ENCODE peak calls at places on chromosome 6, in ten cellular contexts. K, U, S, Z, J, E, V, B, A and C are unnamed samples.

GRCh38 chr6:49856282-49856681 is 10.1 kb downstream of the CRISP1 start:
- DNase-seq in A (no peak), S (no peak), Z (no peak), B (no peak), K (no peak), U (no peak), J (no peak), E (no peak), V (no peak), C (no peak)

GRCh38 chr6:154277578-154278128 is 79.0 kb downstream of the IPCEF1 start:
- DNase-seq in S (no peak), J (no peak), B (no peak), V (no peak), E (no peak), A (no peak), K (no peak), Z (no peak), U (no peak), C (no peak)

GRCh38 chr6:49151461-49151860 is 311.6 kb downstream of the MMUT start:
- DNase-seq in V (peak; percentile 3), A (no peak), K (no peak), S (no peak), B (peak; percentile 53), U (peak; percentile 31), E (no peak), J (no peak), Z (no peak), C (no peak)

GRCh38 chr6:134123666-134124208 is 71.3 kb upstream of the SLC2A12 start:
- DNase-seq in E (peak; percentile 72), J (no peak), S (peak; percentile 57), Z (peak; percentile 58), K (peak; percentile 92), A (no peak), V (peak; percentile 82), B (peak; percentile 96), U (peak; percentile 90), C (no peak)

GRCh38 chr6:3005874-3006273 is 6.2 kb downstream of the NQO2 start:
- DNase-seq in A (no peak), Z (no peak), B (no peak), U (no peak), V (no peak), K (no peak), E (no peak), J (no peak), S (no peak), C (no peak)

GRCh38 chr6:20236899-20237600 is 24.8 kb upstream of the MBOAT1 start:
- DNase-seq in E (no peak), B (no peak), U (no peak), J (no peak), Z (peak; percentile 71), S (no peak), V (no peak), K (no peak), A (no peak), C (no peak)

GRCh38 chr6:514396-514973 is 122.9 kb downstream of the IRF4 start:
- DNase-seq in A (no peak), B (no peak), Z (no peak), E (no peak), K (no peak), J (no peak), U (no peak), V (no peak), S (no peak), C (no peak)

GRCh38 chr6:100453701-100454521 is 10.8 kb downstream of the SIM1 start:
- DNase-seq in E (no peak), Z (no peak), U (no peak), A (peak; percentile 82), S (no peak), B (no peak), J (no peak), K (no peak), V (no peak), C (no peak)

DNA sequence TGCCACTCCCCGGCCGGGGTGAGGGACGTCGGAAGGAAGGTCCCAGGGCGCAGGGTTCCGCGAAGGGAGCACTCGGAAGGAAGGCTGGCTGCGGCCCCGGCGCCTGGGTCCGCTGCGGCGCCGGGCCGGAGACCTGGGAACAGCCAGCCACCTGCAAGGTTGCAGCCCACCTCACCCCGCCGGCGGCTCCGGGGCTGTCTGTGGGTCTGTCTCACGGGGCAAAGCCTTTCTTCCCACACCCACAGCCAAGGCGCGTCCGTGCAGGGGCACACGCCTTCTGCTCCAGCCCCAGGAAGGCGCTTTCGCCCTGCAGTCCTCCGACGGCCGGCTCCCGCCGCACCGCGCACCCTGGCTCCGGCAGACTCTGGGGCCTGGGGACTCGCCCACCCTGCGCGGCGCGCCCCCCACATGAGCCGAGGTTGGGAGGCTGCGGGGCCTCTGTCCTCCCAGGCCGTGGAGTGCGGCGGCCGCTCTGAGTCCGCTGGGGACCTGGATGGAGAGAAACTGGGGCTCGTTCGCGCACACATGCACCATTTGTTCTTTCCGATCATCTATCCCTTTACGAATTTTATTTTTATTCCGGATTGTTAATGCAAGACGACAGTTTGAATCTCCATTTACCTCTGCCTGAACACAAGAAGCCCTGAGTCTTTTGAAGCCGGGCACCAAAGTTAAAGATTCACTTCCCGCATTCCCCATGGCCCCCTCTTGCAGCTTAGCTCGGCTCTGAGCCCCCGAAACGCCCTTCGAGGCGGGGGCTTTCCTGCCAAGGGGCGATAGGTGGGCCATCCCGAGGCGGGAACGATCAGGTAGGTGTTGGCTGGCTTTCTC is 4.5 kb upstream of the FOXC1 start:
- DNase-seq in K (no peak), V (peak; percentile 7), Z (no peak), S (no peak), B (no peak), E (no peak), J (no peak), U (no peak), A (no peak), C (no peak)
- H3K4me3 ChIP-seq in K (peak overlapping the region; percentile 42), V (no peak overlapping the region), Z (no peak overlapping the region), S (no peak overlapping the region), B (no peak overlapping the region), E (no peak overlapping the region), J (peak overlapping the region; percentile 48), U (no peak overlapping the region), A (peak overlapping the region; percentile 20), C (no peak overlapping the region)

DNA sequence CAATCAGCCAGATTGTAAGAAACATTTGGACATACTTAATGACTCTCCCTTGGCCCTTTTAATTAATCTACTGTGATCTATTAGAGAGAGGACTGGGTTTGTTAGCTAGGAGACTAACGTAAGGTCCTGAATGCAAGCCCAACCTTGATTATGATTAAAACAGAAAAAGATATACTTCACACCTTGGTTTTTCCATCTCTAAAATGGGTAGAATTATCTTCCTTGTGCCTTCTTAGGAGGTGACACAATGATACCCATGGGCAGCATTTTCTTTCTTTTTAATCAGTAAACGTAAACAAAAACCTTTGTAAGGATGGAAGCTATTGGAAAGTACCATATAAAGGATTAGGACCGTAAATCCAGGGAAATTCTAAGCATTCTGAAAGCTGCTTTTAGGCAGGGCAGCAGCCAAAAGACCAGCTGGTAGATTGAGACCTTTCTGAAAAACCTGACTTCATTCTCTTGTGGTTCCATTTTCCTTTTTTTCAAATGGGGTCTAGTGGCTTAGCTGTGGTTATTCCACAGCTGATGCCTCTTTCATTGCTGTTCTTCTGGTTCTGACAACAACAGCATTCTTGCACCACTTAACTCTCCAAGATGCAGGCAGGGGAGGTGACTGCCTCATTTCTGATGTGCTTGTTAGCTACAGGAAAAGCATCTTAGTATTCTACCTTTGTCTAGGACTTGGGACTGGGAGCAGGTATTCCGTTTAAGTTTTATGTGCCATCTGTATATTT is 27.4 kb downstream of the RREB1 start:
- DNase-seq in U (no peak), S (no peak), J (no peak), A (no peak), Z (no peak), B (no peak), K (no peak), E (no peak), V (no peak), C (no peak)
- H3K4me3 ChIP-seq in U (no peak overlapping the region), S (no peak overlapping the region), J (no peak overlapping the region), A (no peak overlapping the region), Z (no peak overlapping the region), B (no peak overlapping the region), K (no peak overlapping the region), E (no peak overlapping the region), V (no peak overlapping the region), C (no peak overlapping the region)

GRCh38 chr6:70413114-70413828 is at the start of gene FAM135A:
- DNase-seq in A (peak; percentile 100), B (peak; percentile 99), K (peak; percentile 99), V (peak; percentile 98), J (peak; percentile 77), U (peak; percentile 98), E (peak; percentile 93), Z (peak; percentile 91), S (peak; percentile 98), C (peak; percentile 97)

GRCh38 chr6:70413829-70414494 is 654 bp downstream of the FAM135A start:
- DNase-seq in A (no peak), E (peak; percentile 14), S (peak; percentile 48), U (peak; percentile 10), V (peak; percentile 25), B (peak; percentile 21), Z (no peak), J (no peak), K (peak; percentile 16), C (no peak)

GRCh38 chr6:70415247-70415646 is 1.9 kb downstream of the FAM135A start:
- DNase-seq in S (peak; percentile 10), A (no peak), K (no peak), J (no peak), B (no peak), V (no peak), E (no peak), U (no peak), Z (no peak), C (no peak)

GRCh38 chr6:70415660-70416059 is 2.4 kb downstream of the FAM135A start:
- DNase-seq in K (no peak), E (no peak), Z (no peak), V (no peak), U (no peak), J (no peak), B (no peak), A (no peak), S (no peak), C (no peak)

DNA sequence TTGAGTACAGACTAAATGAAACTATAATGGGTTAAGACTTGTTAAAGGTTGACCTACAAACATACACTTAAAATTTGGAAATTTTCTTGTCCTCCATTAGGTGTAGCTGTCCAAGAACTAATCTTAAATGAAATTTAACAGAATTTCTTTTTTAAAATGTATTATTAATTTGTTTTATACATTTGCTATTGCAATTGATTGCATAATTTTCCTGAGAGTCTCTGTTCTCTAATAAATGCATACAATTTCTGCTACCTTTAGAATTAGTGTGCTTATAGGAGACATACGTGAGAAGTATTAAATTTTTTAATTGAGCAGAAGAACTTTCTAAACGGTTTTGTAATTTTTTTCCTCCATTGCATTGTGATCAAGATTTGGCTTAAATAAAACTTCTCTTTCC is 1.5 kb downstream of the FAM135A start:
- DNase-seq in B (no peak), U (peak; percentile 2), K (no peak), J (no peak), S (peak; percentile 6), Z (no peak), E (no peak), V (no peak), A (no peak), C (no peak)
- H3K4me3 ChIP-seq in B (no peak overlapping the region), U (peak overlapping the region; percentile 89), K (peak overlapping the region; percentile 54), J (peak overlapping the region; percentile 91), S (peak overlapping the region; percentile 75), Z (peak overlapping the region; percentile 76), E (no peak overlapping the region), V (no peak overlapping the region), A (no peak overlapping the region), C (no peak overlapping the region)

DNA sequence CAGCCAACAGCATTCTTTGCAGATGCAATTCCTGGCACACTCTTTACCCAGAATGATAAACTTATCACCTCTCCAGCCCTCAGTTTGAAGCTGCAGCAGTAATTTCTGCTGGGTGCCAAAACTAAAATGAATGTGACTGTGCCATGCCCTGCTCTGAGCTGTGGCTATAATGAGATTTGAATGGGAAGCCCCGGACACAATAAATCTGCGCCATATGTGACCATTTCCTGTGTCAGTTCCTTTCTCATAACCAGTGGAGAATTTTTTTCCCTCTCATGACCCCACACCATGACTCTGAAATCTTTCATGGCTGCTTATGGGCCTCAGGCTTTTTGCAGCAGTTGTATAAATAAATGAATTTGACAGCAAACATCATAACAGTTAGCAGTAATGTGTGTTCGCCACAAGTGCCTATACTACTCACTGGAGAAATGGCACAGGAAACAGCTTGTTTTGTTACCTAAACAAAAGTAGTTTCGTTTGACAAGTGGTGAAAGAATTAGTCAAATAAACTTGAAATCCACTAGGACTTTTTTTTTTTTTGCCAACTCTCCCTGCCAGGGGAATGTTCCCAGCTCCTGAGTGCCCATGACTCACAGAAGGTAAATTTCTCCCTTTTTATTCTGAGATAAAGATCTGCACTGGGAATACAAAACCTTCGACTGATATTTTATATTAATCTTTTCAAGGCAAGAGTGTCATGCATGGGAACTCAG is 408.4 kb downstream of the PKHD1 start:
- DNase-seq in S (no peak), A (no peak), V (no peak), K (no peak), B (no peak), E (no peak), U (no peak), Z (no peak), J (no peak), C (no peak)
- H3K4me3 ChIP-seq in S (no peak overlapping the region), A (no peak overlapping the region), V (no peak overlapping the region), K (no peak overlapping the region), B (no peak overlapping the region), E (no peak overlapping the region), U (no peak overlapping the region), Z (no peak overlapping the region), J (no peak overlapping the region), C (no peak overlapping the region)